ENCODE peak calls at places on chromosomes 7 and 10, in seven cellular contexts. One of them, this sample, is unnamed.

GRCh38 chr10:14106828-14107227 is 223.9 kb downstream of the FRMD4A start:
- DNase-seq in GM12878: no peak
- DNase-seq in K562: no peak
- DNase-seq in H1: no peak
- DNase-seq in HepG2: no peak
- DNase-seq in HCT116: no peak
- DNase-seq in SK-N-SH: no peak
- DNase-seq in this sample: no peak

GRCh38 chr10:114163062-114163861 is 10.7 kb downstream of the CCDC186 start:
- DNase-seq in K562: no peak
- DNase-seq in HCT116: no peak
- DNase-seq in H1: no peak
- DNase-seq in SK-N-SH: no peak
- DNase-seq in HepG2: no peak
- DNase-seq in GM12878: no peak
- DNase-seq in this sample: no peak

GRCh38 chr10:72285972-72286521 is 12.3 kb downstream of the DDIT4 start:
- DNase-seq in GM12878: no peak
- DNase-seq in HepG2: peak
- DNase-seq in H1: no peak
- DNase-seq in SK-N-SH: no peak
- DNase-seq in HCT116: no peak
- DNase-seq in K562: peak
- DNase-seq in this sample: no peak

GRCh38 chr7:113120647-113121046 is 2.3 kb upstream of the SMIM30 start:
- DNase-seq in HCT116: no peak
- DNase-seq in K562: no peak
- DNase-seq in SK-N-SH: peak
- DNase-seq in GM12878: no peak
- DNase-seq in H1: no peak
- DNase-seq in HepG2: no peak
- DNase-seq in this sample: no peak

GRCh38 chr10:11437391-11438241 is 173.8 kb downstream of the USP6NL start:
- DNase-seq in HCT116: no peak
- DNase-seq in H1: peak
- DNase-seq in GM12878: no peak
- DNase-seq in SK-N-SH: no peak
- DNase-seq in K562: no peak
- DNase-seq in HepG2: no peak
- DNase-seq in this sample: no peak

GRCh38 chr7:114086491-114086905 is 167.7 kb upstream of the PPP1R3A start:
- DNase-seq in HCT116: no peak
- DNase-seq in H1: peak
- DNase-seq in SK-N-SH: no peak
- DNase-seq in HepG2: no peak
- DNase-seq in GM12878: no peak
- DNase-seq in K562: no peak
- DNase-seq in this sample: no peak

GRCh38 chr7:144497296-144497695 is 93.8 kb upstream of the NOBOX start:
- DNase-seq in K562: no peak
- DNase-seq in H1: no peak
- DNase-seq in SK-N-SH: no peak
- DNase-seq in HepG2: no peak
- DNase-seq in GM12878: no peak
- DNase-seq in HCT116: no peak
- DNase-seq in this sample: no peak

GRCh38 chr10:27742926-27743735 is 2.5 kb downstream of the MKX start:
- DNase-seq in H1: peak
- DNase-seq in GM12878: no peak
- DNase-seq in HCT116: no peak
- DNase-seq in SK-N-SH: peak
- DNase-seq in K562: no peak
- DNase-seq in HepG2: no peak
- DNase-seq in this sample: no peak

GRCh38 chr7:112771166-112771565 is 19.0 kb downstream of the TMEM168 start:
- DNase-seq in SK-N-SH: no peak
- DNase-seq in HCT116: no peak
- DNase-seq in K562: no peak
- DNase-seq in H1: no peak
- DNase-seq in GM12878: no peak
- DNase-seq in HepG2: no peak
- DNase-seq in this sample: no peak

GRCh38 chr7:110386914-110387313 is 704.0 kb upstream of the LRRN3 start:
- DNase-seq in GM12878: no peak
- DNase-seq in H1: no peak
- DNase-seq in K562: no peak
- DNase-seq in HepG2: peak
- DNase-seq in SK-N-SH: no peak
- DNase-seq in HCT116: peak
- DNase-seq in this sample: peak

GRCh38 chr10:14549496-14549895 is 218.8 kb upstream of the FRMD4A start:
- DNase-seq in K562: no peak
- DNase-seq in HCT116: no peak
- DNase-seq in H1: no peak
- DNase-seq in SK-N-SH: no peak
- DNase-seq in GM12878: no peak
- DNase-seq in HepG2: no peak
- DNase-seq in this sample: no peak

GRCh38 chr7:52463341-52463740 is 572.1 kb upstream of the POM121L12 start:
- DNase-seq in SK-N-SH: no peak
- DNase-seq in HepG2: no peak
- DNase-seq in HCT116: no peak
- DNase-seq in K562: no peak
- DNase-seq in GM12878: no peak
- DNase-seq in H1: no peak
- DNase-seq in this sample: no peak

GRCh38 chr10:84265378-84265777 is 20.5 kb downstream of the RGR start:
- DNase-seq in GM12878: no peak
- DNase-seq in SK-N-SH: no peak
- DNase-seq in H1: no peak
- DNase-seq in HCT116: no peak
- DNase-seq in K562: no peak
- DNase-seq in HepG2: no peak
- DNase-seq in this sample: no peak

GRCh38 chr7:8149222-8149621 is 112.7 kb downstream of the ICA1 start:
- DNase-seq in HepG2: no peak
- DNase-seq in K562: no peak
- DNase-seq in SK-N-SH: no peak
- DNase-seq in HCT116: no peak
- DNase-seq in GM12878: no peak
- DNase-seq in H1: no peak
- DNase-seq in this sample: no peak

GRCh38 chr7:801940-802364 is 30.3 kb upstream of the SUN1 start:
- DNase-seq in HepG2: no peak
- DNase-seq in HCT116: no peak
- DNase-seq in SK-N-SH: peak
- DNase-seq in GM12878: no peak
- DNase-seq in H1: no peak
- DNase-seq in K562: no peak
- DNase-seq in this sample: no peak
- TF ChIP-seq SIN3A in HepG2: no peak
- TF ChIP-seq SIN3A in HCT116: no peak
- TF ChIP-seq SIN3A in SK-N-SH: no peak
- TF ChIP-seq SIN3A in GM12878: no peak
- TF ChIP-seq SIN3A in H1: no peak
- TF ChIP-seq SIN3A in K562: no peak
- TF ChIP-seq SIN3A in this sample: no peak

DNA sequence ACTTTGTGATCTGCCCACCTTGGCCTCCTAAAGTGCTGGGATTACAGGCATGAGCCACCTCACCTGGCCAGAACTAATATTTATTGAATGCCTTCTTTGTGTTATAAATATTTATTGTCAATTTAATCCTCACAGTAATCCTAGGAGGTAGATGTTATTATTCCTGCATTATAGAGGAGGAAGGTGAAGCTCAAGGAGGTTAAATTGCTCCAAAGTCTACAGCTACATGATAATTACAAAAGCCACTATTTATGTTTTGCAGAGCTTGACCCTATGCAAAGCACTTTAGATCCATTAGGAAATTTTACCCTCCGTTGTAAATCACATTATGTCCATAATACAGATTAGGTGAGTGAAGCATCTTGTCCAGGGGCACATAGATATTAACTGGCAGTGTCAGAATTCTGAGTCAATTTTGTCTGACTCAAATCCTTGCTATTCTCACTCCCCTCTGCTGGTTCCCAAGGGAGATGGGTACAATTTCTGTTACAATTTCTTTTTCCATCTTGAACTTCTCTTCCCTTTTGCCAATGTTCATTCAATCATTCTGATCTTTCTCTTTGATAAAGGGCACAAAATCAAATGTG is 25.7 kb upstream of the CDK14 start:
- DNase-seq in SK-N-SH: peak
- DNase-seq in GM12878: no peak
- DNase-seq in HepG2: no peak
- DNase-seq in K562: no peak
- DNase-seq in H1: no peak
- DNase-seq in HCT116: no peak
- DNase-seq in this sample: no peak
- TF ChIP-seq SIN3A in SK-N-SH: no peak
- TF ChIP-seq SIN3A in GM12878: no peak
- TF ChIP-seq SIN3A in HepG2: no peak
- TF ChIP-seq SIN3A in K562: no peak
- TF ChIP-seq SIN3A in H1: no peak
- TF ChIP-seq SIN3A in HCT116: no peak
- TF ChIP-seq SIN3A in this sample: no peak

GRCh38 chr7:154859747-154860620 is 142.9 kb downstream of the PAXIP1 start:
- DNase-seq in K562: peak
- DNase-seq in HepG2: no peak
- DNase-seq in HCT116: no peak
- DNase-seq in H1: no peak
- DNase-seq in GM12878: no peak
- DNase-seq in SK-N-SH: peak
- DNase-seq in this sample: no peak
- TF ChIP-seq SIN3A in K562: no peak
- TF ChIP-seq SIN3A in HepG2: no peak
- TF ChIP-seq SIN3A in HCT116: no peak
- TF ChIP-seq SIN3A in H1: no peak
- TF ChIP-seq SIN3A in GM12878: no peak
- TF ChIP-seq SIN3A in SK-N-SH: no peak
- TF ChIP-seq SIN3A in this sample: no peak

GRCh38 chr7:68288099-68288498 is 1291.5 kb downstream of the TYW1 start:
- DNase-seq in HCT116: no peak
- DNase-seq in HepG2: no peak
- DNase-seq in K562: no peak
- DNase-seq in GM12878: no peak
- DNase-seq in H1: no peak
- DNase-seq in SK-N-SH: peak
- DNase-seq in this sample: no peak
- TF ChIP-seq SIN3A in HCT116: no peak
- TF ChIP-seq SIN3A in HepG2: no peak
- TF ChIP-seq SIN3A in K562: no peak
- TF ChIP-seq SIN3A in GM12878: no peak
- TF ChIP-seq SIN3A in H1: no peak
- TF ChIP-seq SIN3A in SK-N-SH: no peak
- TF ChIP-seq SIN3A in this sample: no peak

GRCh38 chr10:119197921-119198320 is 9.4 kb upstream of the GRK5 start:
- DNase-seq in HepG2: peak
- DNase-seq in H1: no peak
- DNase-seq in HCT116: no peak
- DNase-seq in K562: no peak
- DNase-seq in GM12878: no peak
- DNase-seq in SK-N-SH: no peak
- DNase-seq in this sample: no peak
- TF ChIP-seq SIN3A in HepG2: no peak
- TF ChIP-seq SIN3A in H1: no peak
- TF ChIP-seq SIN3A in HCT116: no peak
- TF ChIP-seq SIN3A in K562: no peak
- TF ChIP-seq SIN3A in GM12878: no peak
- TF ChIP-seq SIN3A in SK-N-SH: no peak
- TF ChIP-seq SIN3A in this sample: no peak

DNA sequence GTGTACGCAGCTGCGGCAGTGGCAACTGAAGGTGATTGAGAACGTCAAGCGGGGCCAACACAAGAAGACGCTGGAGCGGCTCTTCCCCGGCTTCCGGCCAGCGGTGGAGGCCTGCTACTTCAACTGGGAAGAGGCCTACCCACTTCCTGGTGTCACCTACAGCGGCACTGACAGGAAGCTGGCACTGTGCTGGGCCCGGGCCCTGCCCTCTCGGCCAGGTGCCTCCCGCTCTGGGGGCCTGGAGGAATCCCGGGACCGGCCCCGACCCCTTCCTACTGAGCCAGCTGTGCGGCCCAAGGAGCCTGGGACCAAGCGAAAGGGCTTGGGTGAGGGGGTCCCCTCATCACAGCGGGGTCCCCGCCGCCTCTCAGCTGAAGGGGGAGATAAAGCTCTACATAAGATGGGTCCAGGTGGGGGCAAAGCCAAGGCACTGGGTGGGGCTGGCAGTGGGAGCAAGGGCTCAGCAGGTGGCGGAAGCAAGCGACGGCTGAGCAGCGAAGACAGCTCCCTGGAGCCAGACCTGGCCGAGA is 6.5 kb downstream of the ZSWIM8 start:
- DNase-seq in HepG2: no peak
- DNase-seq in HCT116: no peak
- DNase-seq in GM12878: no peak
- DNase-seq in K562: no peak
- DNase-seq in SK-N-SH: no peak
- DNase-seq in H1: no peak
- DNase-seq in this sample: no peak
- TF ChIP-seq SIN3A in HepG2: no peak
- TF ChIP-seq SIN3A in HCT116: no peak
- TF ChIP-seq SIN3A in GM12878: no peak
- TF ChIP-seq SIN3A in K562: no peak
- TF ChIP-seq SIN3A in SK-N-SH: no peak
- TF ChIP-seq SIN3A in H1: no peak
- TF ChIP-seq SIN3A in this sample: no peak

DNA sequence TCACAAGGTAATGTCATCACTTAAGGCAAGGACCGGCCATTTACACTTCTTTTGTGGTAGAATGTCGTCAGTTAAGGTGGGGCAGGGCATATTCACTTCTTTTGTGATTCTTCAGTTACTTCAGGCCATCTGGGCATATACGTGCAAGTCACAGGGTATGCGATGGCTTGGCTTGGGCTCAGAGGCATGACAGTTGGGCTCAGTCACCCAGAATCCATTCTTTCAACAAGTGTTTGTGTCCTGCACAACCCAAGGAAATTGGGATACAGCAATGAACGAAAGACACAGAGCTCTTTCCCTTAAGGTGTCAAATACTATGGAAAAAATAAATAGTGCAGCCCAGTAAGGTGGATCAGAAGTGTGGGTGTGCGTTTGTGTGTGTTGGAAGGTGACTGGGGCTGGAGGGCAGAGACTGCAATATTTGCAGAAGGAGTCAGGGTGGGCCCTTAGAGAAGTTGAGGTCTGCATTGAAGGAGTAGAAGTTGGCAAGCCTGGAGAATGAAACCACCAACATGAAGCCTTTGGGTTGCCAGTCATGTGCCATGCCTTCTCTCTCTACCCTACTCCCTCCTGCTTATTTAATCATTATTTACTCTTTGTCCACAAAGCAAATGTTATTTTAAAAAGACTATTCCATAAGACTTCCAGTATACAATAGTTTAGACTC is 222.8 kb upstream of the PRKCQ start:
- DNase-seq in K562: no peak
- DNase-seq in HCT116: no peak
- DNase-seq in H1: no peak
- DNase-seq in GM12878: no peak
- DNase-seq in SK-N-SH: no peak
- DNase-seq in HepG2: no peak
- DNase-seq in this sample: no peak
- TF ChIP-seq SIN3A in K562: no peak
- TF ChIP-seq SIN3A in HCT116: no peak
- TF ChIP-seq SIN3A in H1: no peak
- TF ChIP-seq SIN3A in GM12878: no peak
- TF ChIP-seq SIN3A in SK-N-SH: no peak
- TF ChIP-seq SIN3A in HepG2: no peak
- TF ChIP-seq SIN3A in this sample: no peak

This sample was measured in Panc1.